ENCODE peak calls at places on chromosomes 3 and 15, in seven cellular contexts. One of them, this sample, is unnamed.

GRCh38 chr3:16993227-16993626 is 108.5 kb downstream of the PLCL2 start:
- DNase-seq in RWPE1: no peak
- DNase-seq in Calu3: no peak
- DNase-seq in BJ: no peak
- DNase-seq in stimulated activated CD8-positive, alpha-beta memory T cell treated with anti-CD3 and anti-CD28 coated beads, Interleukin-2, amount 100 ng/mL, for 1 hour: no peak
- DNase-seq in CD8-positive, alpha-beta memory T cell: no peak
- DNase-seq in AG20443: peak; percentile 44
- DNase-seq in this sample: no peak

GRCh38 chr3:101903426-101903825 is 54.1 kb downstream of the NFKBIZ start:
- DNase-seq in RWPE1: no peak
- DNase-seq in Calu3: no peak
- DNase-seq in BJ: peak; percentile 62
- DNase-seq in stimulated activated CD8-positive, alpha-beta memory T cell treated with anti-CD3 and anti-CD28 coated beads, Interleukin-2, amount 100 ng/mL, for 1 hour: no peak
- DNase-seq in CD8-positive, alpha-beta memory T cell: no peak
- DNase-seq in AG20443: no peak
- DNase-seq in this sample: no peak

GRCh38 chr3:31561891-31562290 is 29.2 kb downstream of the STT3B start:
- DNase-seq in RWPE1: no peak
- DNase-seq in Calu3: no peak
- DNase-seq in BJ: no peak
- DNase-seq in stimulated activated CD8-positive, alpha-beta memory T cell treated with anti-CD3 and anti-CD28 coated beads, Interleukin-2, amount 100 ng/mL, for 1 hour: no peak
- DNase-seq in CD8-positive, alpha-beta memory T cell: no peak
- DNase-seq in AG20443: no peak
- DNase-seq in this sample: no peak

GRCh38 chr15:60660290-60661051 is 181.5 kb upstream of the ICE2 start:
- DNase-seq in RWPE1: peak; percentile 79
- DNase-seq in Calu3: no peak
- DNase-seq in BJ: peak; percentile 46
- DNase-seq in stimulated activated CD8-positive, alpha-beta memory T cell treated with anti-CD3 and anti-CD28 coated beads, Interleukin-2, amount 100 ng/mL, for 1 hour: no peak
- DNase-seq in CD8-positive, alpha-beta memory T cell: no peak
- DNase-seq in AG20443: peak; percentile 86
- DNase-seq in this sample: no peak

GRCh38 chr15:51093865-51094605 is 671 bp downstream of the TNFAIP8L3 start:
- DNase-seq in RWPE1: peak; percentile 36
- DNase-seq in Calu3: peak; percentile 25
- DNase-seq in BJ: no peak
- DNase-seq in stimulated activated CD8-positive, alpha-beta memory T cell treated with anti-CD3 and anti-CD28 coated beads, Interleukin-2, amount 100 ng/mL, for 1 hour: no peak
- DNase-seq in CD8-positive, alpha-beta memory T cell: no peak
- DNase-seq in AG20443: peak; percentile 61
- DNase-seq in this sample: no peak

GRCh38 chr3:129031476-129032215 is 28.9 kb upstream of the GP9 start:
- DNase-seq in RWPE1: no peak
- DNase-seq in Calu3: no peak
- DNase-seq in BJ: no peak
- DNase-seq in stimulated activated CD8-positive, alpha-beta memory T cell treated with anti-CD3 and anti-CD28 coated beads, Interleukin-2, amount 100 ng/mL, for 1 hour: no peak
- DNase-seq in CD8-positive, alpha-beta memory T cell: no peak
- DNase-seq in AG20443: no peak
- DNase-seq in this sample: no peak

GRCh38 chr3:64079369-64080160 is 56.3 kb upstream of the PSMD6 start:
- DNase-seq in RWPE1: no peak
- DNase-seq in Calu3: no peak
- DNase-seq in BJ: no peak
- DNase-seq in stimulated activated CD8-positive, alpha-beta memory T cell treated with anti-CD3 and anti-CD28 coated beads, Interleukin-2, amount 100 ng/mL, for 1 hour: no peak
- DNase-seq in CD8-positive, alpha-beta memory T cell: no peak
- DNase-seq in AG20443: peak; percentile 46
- DNase-seq in this sample: no peak

GRCh38 chr15:41047474-41047873 is 68.6 kb downstream of the INO80 start:
- DNase-seq in RWPE1: no peak
- DNase-seq in Calu3: no peak
- DNase-seq in BJ: no peak
- DNase-seq in stimulated activated CD8-positive, alpha-beta memory T cell treated with anti-CD3 and anti-CD28 coated beads, Interleukin-2, amount 100 ng/mL, for 1 hour: no peak
- DNase-seq in CD8-positive, alpha-beta memory T cell: no peak
- DNase-seq in AG20443: no peak
- DNase-seq in this sample: no peak

GRCh38 chr15:40098489-40099261 is 10.0 kb downstream of the BMF start:
- DNase-seq in RWPE1: peak; percentile 85
- DNase-seq in Calu3: peak; percentile 76
- DNase-seq in BJ: peak; percentile 75
- DNase-seq in stimulated activated CD8-positive, alpha-beta memory T cell treated with anti-CD3 and anti-CD28 coated beads, Interleukin-2, amount 100 ng/mL, for 1 hour: no peak
- DNase-seq in CD8-positive, alpha-beta memory T cell: peak; percentile 87
- DNase-seq in AG20443: peak; percentile 93
- DNase-seq in this sample: peak; percentile 91

GRCh38 chr15:81966628-81967027 is 79.2 kb downstream of the MEX3B start:
- DNase-seq in RWPE1: no peak
- DNase-seq in Calu3: no peak
- DNase-seq in BJ: no peak
- DNase-seq in stimulated activated CD8-positive, alpha-beta memory T cell treated with anti-CD3 and anti-CD28 coated beads, Interleukin-2, amount 100 ng/mL, for 1 hour: no peak
- DNase-seq in CD8-positive, alpha-beta memory T cell: no peak
- DNase-seq in AG20443: no peak
- DNase-seq in this sample: no peak

GRCh38 chr3:48661501-48662139 is 1.1 kb downstream of the CELSR3 start:
- DNase-seq in RWPE1: peak; percentile 58
- DNase-seq in Calu3: no peak
- DNase-seq in BJ: no peak
- DNase-seq in stimulated activated CD8-positive, alpha-beta memory T cell treated with anti-CD3 and anti-CD28 coated beads, Interleukin-2, amount 100 ng/mL, for 1 hour: peak; percentile 57
- DNase-seq in CD8-positive, alpha-beta memory T cell: peak; percentile 84
- DNase-seq in AG20443: peak; percentile 93
- DNase-seq in this sample: peak; percentile 74

GRCh38 chr15:75843618-75844610 is 667 bp downstream of the UBE2Q2 start:
- DNase-seq in RWPE1: peak; percentile 77
- DNase-seq in Calu3: peak; percentile 69
- DNase-seq in BJ: peak; percentile 4
- DNase-seq in stimulated activated CD8-positive, alpha-beta memory T cell treated with anti-CD3 and anti-CD28 coated beads, Interleukin-2, amount 100 ng/mL, for 1 hour: peak; percentile 22
- DNase-seq in CD8-positive, alpha-beta memory T cell: peak; percentile 67
- DNase-seq in AG20443: peak; percentile 89
- DNase-seq in this sample: peak; percentile 71

GRCh38 chr15:95326689-95327525 is 1003.6 kb upstream of the NR2F2 start:
- DNase-seq in RWPE1: no peak
- DNase-seq in Calu3: no peak
- DNase-seq in BJ: no peak
- DNase-seq in stimulated activated CD8-positive, alpha-beta memory T cell treated with anti-CD3 and anti-CD28 coated beads, Interleukin-2, amount 100 ng/mL, for 1 hour: no peak
- DNase-seq in CD8-positive, alpha-beta memory T cell: no peak
- DNase-seq in AG20443: peak; percentile 24
- DNase-seq in this sample: no peak

GRCh38 chr3:58731673-58732072 is 65.1 kb upstream of the FAM3D start:
- DNase-seq in RWPE1: no peak
- DNase-seq in Calu3: no peak
- DNase-seq in BJ: no peak
- DNase-seq in stimulated activated CD8-positive, alpha-beta memory T cell treated with anti-CD3 and anti-CD28 coated beads, Interleukin-2, amount 100 ng/mL, for 1 hour: no peak
- DNase-seq in CD8-positive, alpha-beta memory T cell: no peak
- DNase-seq in AG20443: no peak
- DNase-seq in this sample: no peak

GRCh38 chr3:184186184-184186901 is at the start of gene ABCF3:
- DNase-seq in RWPE1: no peak
- DNase-seq in Calu3: no peak
- DNase-seq in BJ: no peak
- DNase-seq in stimulated activated CD8-positive, alpha-beta memory T cell treated with anti-CD3 and anti-CD28 coated beads, Interleukin-2, amount 100 ng/mL, for 1 hour: no peak
- DNase-seq in CD8-positive, alpha-beta memory T cell: no peak
- DNase-seq in AG20443: peak; percentile 59
- DNase-seq in this sample: no peak

GRCh38 chr3:125602752-125603649 is 7.7 kb upstream of the OSBPL11 start:
- DNase-seq in RWPE1: peak; percentile 88
- DNase-seq in Calu3: peak; percentile 58
- DNase-seq in BJ: no peak
- DNase-seq in stimulated activated CD8-positive, alpha-beta memory T cell treated with anti-CD3 and anti-CD28 coated beads, Interleukin-2, amount 100 ng/mL, for 1 hour: no peak
- DNase-seq in CD8-positive, alpha-beta memory T cell: no peak
- DNase-seq in AG20443: peak; percentile 43
- DNase-seq in this sample: peak; percentile 86

This sample was measured in Caki2.